ENCODE peak calls at places on chromosome 6, in ten cellular contexts. One of them, this sample, is unnamed.

GRCh38 chr6:156205678-156206077 is 571.5 kb upstream of the ARID1B start:
- DNase-seq in T-cell: no peak
- DNase-seq in activated naive CD4-positive, alpha-beta T cell: no peak
- DNase-seq in heart right ventricle: no peak
- DNase-seq in fibroblast of the conjunctiva: no peak
- DNase-seq in HS-5: no peak
- DNase-seq in H54: no peak
- DNase-seq in endodermal cell: no peak
- DNase-seq in iPS DF 19.7: no peak
- DNase-seq in NCI-H2081: no peak
- DNase-seq in this sample: no peak

GRCh38 chr6:163354085-163354484 is 60.4 kb upstream of the QKI start:
- DNase-seq in T-cell: no peak
- DNase-seq in activated naive CD4-positive, alpha-beta T cell: no peak
- DNase-seq in heart right ventricle: no peak
- DNase-seq in fibroblast of the conjunctiva: no peak
- DNase-seq in HS-5: peak; percentile 22
- DNase-seq in H54: no peak
- DNase-seq in endodermal cell: no peak
- DNase-seq in iPS DF 19.7: no peak
- DNase-seq in NCI-H2081: no peak
- DNase-seq in this sample: no peak

GRCh38 chr6:138692058-138692977 is 81.3 kb upstream of the CCDC28A start:
- DNase-seq in T-cell: peak; percentile 35
- DNase-seq in activated naive CD4-positive, alpha-beta T cell: peak; percentile 8
- DNase-seq in heart right ventricle: peak; percentile 84
- DNase-seq in fibroblast of the conjunctiva: no peak
- DNase-seq in HS-5: no peak
- DNase-seq in H54: peak; percentile 59
- DNase-seq in endodermal cell: peak; percentile 87
- DNase-seq in iPS DF 19.7: no peak
- DNase-seq in NCI-H2081: peak; percentile 43
- DNase-seq in this sample: peak; percentile 55

GRCh38 chr6:154995241-154996162 is at the start of gene TIAM2:
- DNase-seq in T-cell: no peak
- DNase-seq in activated naive CD4-positive, alpha-beta T cell: no peak
- DNase-seq in heart right ventricle: peak; percentile 25
- DNase-seq in fibroblast of the conjunctiva: no peak
- DNase-seq in HS-5: no peak
- DNase-seq in H54: peak; percentile 35
- DNase-seq in endodermal cell: peak; percentile 91
- DNase-seq in iPS DF 19.7: no peak
- DNase-seq in NCI-H2081: no peak
- DNase-seq in this sample: peak; percentile 49

GRCh38 chr6:127120787-127121636 is 2.5 kb downstream of the RSPO3 start:
- DNase-seq in T-cell: peak; percentile 28
- DNase-seq in activated naive CD4-positive, alpha-beta T cell: no peak
- DNase-seq in heart right ventricle: peak; percentile 64
- DNase-seq in fibroblast of the conjunctiva: peak; percentile 75
- DNase-seq in HS-5: peak; percentile 24
- DNase-seq in H54: peak; percentile 14
- DNase-seq in endodermal cell: peak; percentile 96
- DNase-seq in iPS DF 19.7: no peak
- DNase-seq in NCI-H2081: peak; percentile 66
- DNase-seq in this sample: peak; percentile 81

GRCh38 chr6:138662474-138662873 is 111.1 kb upstream of the CCDC28A start:
- DNase-seq in T-cell: no peak
- DNase-seq in activated naive CD4-positive, alpha-beta T cell: no peak
- DNase-seq in heart right ventricle: no peak
- DNase-seq in fibroblast of the conjunctiva: no peak
- DNase-seq in HS-5: no peak
- DNase-seq in H54: no peak
- DNase-seq in endodermal cell: no peak
- DNase-seq in iPS DF 19.7: no peak
- DNase-seq in NCI-H2081: no peak
- DNase-seq in this sample: peak; percentile 7

GRCh38 chr6:20559924-20560551 is 25.8 kb downstream of the CDKAL1 start:
- DNase-seq in T-cell: no peak
- DNase-seq in activated naive CD4-positive, alpha-beta T cell: no peak
- DNase-seq in heart right ventricle: no peak
- DNase-seq in fibroblast of the conjunctiva: no peak
- DNase-seq in HS-5: no peak
- DNase-seq in H54: no peak
- DNase-seq in endodermal cell: no peak
- DNase-seq in iPS DF 19.7: no peak
- DNase-seq in NCI-H2081: peak; percentile 20
- DNase-seq in this sample: no peak

GRCh38 chr6:44253307-44254101 is 3.8 kb downstream of the SLC35B2 start:
- DNase-seq in T-cell: peak; percentile 40
- DNase-seq in activated naive CD4-positive, alpha-beta T cell: no peak
- DNase-seq in heart right ventricle: no peak
- DNase-seq in fibroblast of the conjunctiva: no peak
- DNase-seq in HS-5: no peak
- DNase-seq in H54: no peak
- DNase-seq in endodermal cell: peak; percentile 89
- DNase-seq in iPS DF 19.7: no peak
- DNase-seq in NCI-H2081: peak; percentile 23
- DNase-seq in this sample: peak; percentile 84

GRCh38 chr6:26161322-26161721 is 74.1 kb downstream of the HFE start:
- DNase-seq in T-cell: no peak
- DNase-seq in activated naive CD4-positive, alpha-beta T cell: no peak
- DNase-seq in heart right ventricle: no peak
- DNase-seq in fibroblast of the conjunctiva: no peak
- DNase-seq in HS-5: no peak
- DNase-seq in H54: no peak
- DNase-seq in endodermal cell: no peak
- DNase-seq in iPS DF 19.7: no peak
- DNase-seq in NCI-H2081: no peak
- DNase-seq in this sample: no peak

GRCh38 chr6:142014515-142014914 is 118.2 kb upstream of the GJE1 start:
- DNase-seq in T-cell: no peak
- DNase-seq in activated naive CD4-positive, alpha-beta T cell: no peak
- DNase-seq in heart right ventricle: no peak
- DNase-seq in fibroblast of the conjunctiva: peak; percentile 21
- DNase-seq in HS-5: peak; percentile 93
- DNase-seq in H54: no peak
- DNase-seq in endodermal cell: peak; percentile 51
- DNase-seq in iPS DF 19.7: no peak
- DNase-seq in NCI-H2081: no peak
- DNase-seq in this sample: no peak

GRCh38 chr6:52551483-52552277 is 25.2 kb downstream of the TRAM2 start:
- DNase-seq in T-cell: no peak
- DNase-seq in activated naive CD4-positive, alpha-beta T cell: no peak
- DNase-seq in heart right ventricle: peak; percentile 54
- DNase-seq in fibroblast of the conjunctiva: peak; percentile 60
- DNase-seq in HS-5: no peak
- DNase-seq in H54: peak; percentile 71
- DNase-seq in endodermal cell: peak; percentile 83
- DNase-seq in iPS DF 19.7: no peak
- DNase-seq in NCI-H2081: peak; percentile 92
- DNase-seq in this sample: no peak

GRCh38 chr6:130457605-130458004 is 91.8 kb downstream of the TMEM200A start:
- DNase-seq in T-cell: no peak
- DNase-seq in activated naive CD4-positive, alpha-beta T cell: no peak
- DNase-seq in heart right ventricle: no peak
- DNase-seq in fibroblast of the conjunctiva: no peak
- DNase-seq in HS-5: no peak
- DNase-seq in H54: no peak
- DNase-seq in endodermal cell: peak; percentile 64
- DNase-seq in iPS DF 19.7: no peak
- DNase-seq in NCI-H2081: no peak
- DNase-seq in this sample: peak; percentile 5

GRCh38 chr6:163585932-163586437 is 171.5 kb downstream of the QKI start:
- DNase-seq in T-cell: no peak
- DNase-seq in activated naive CD4-positive, alpha-beta T cell: no peak
- DNase-seq in heart right ventricle: peak; percentile 68
- DNase-seq in fibroblast of the conjunctiva: peak; percentile 91
- DNase-seq in HS-5: peak; percentile 77
- DNase-seq in H54: peak; percentile 10
- DNase-seq in endodermal cell: no peak
- DNase-seq in iPS DF 19.7: no peak
- DNase-seq in NCI-H2081: no peak
- DNase-seq in this sample: no peak

GRCh38 chr6:3204921-3205320 is 22.5 kb downstream of the TUBB2B start:
- DNase-seq in T-cell: no peak
- DNase-seq in activated naive CD4-positive, alpha-beta T cell: no peak
- DNase-seq in heart right ventricle: no peak
- DNase-seq in fibroblast of the conjunctiva: no peak
- DNase-seq in HS-5: no peak
- DNase-seq in H54: no peak
- DNase-seq in endodermal cell: peak; percentile 25
- DNase-seq in iPS DF 19.7: no peak
- DNase-seq in NCI-H2081: no peak
- DNase-seq in this sample: no peak

GRCh38 chr6:28635547-28636158 is 110.0 kb downstream of the GPX5 start:
- DNase-seq in T-cell: no peak
- DNase-seq in activated naive CD4-positive, alpha-beta T cell: no peak
- DNase-seq in heart right ventricle: no peak
- DNase-seq in fibroblast of the conjunctiva: no peak
- DNase-seq in HS-5: no peak
- DNase-seq in H54: no peak
- DNase-seq in endodermal cell: peak; percentile 66
- DNase-seq in iPS DF 19.7: no peak
- DNase-seq in NCI-H2081: peak; percentile 6
- DNase-seq in this sample: no peak

GRCh38 chr6:76790881-76791280 is 672.4 kb downstream of the HTR1B start:
- DNase-seq in T-cell: no peak
- DNase-seq in activated naive CD4-positive, alpha-beta T cell: no peak
- DNase-seq in heart right ventricle: no peak
- DNase-seq in fibroblast of the conjunctiva: no peak
- DNase-seq in HS-5: peak; percentile 22
- DNase-seq in H54: no peak
- DNase-seq in endodermal cell: no peak
- DNase-seq in iPS DF 19.7: no peak
- DNase-seq in NCI-H2081: no peak
- DNase-seq in this sample: no peak

GRCh38 chr6:145887969-145888368 is 73.4 kb upstream of the FBXO30 start:
- DNase-seq in T-cell: no peak
- DNase-seq in activated naive CD4-positive, alpha-beta T cell: no peak
- DNase-seq in heart right ventricle: peak; percentile 14
- DNase-seq in fibroblast of the conjunctiva: no peak
- DNase-seq in HS-5: no peak
- DNase-seq in H54: no peak
- DNase-seq in endodermal cell: peak; percentile 48
- DNase-seq in iPS DF 19.7: no peak
- DNase-seq in NCI-H2081: no peak
- DNase-seq in this sample: peak; percentile 47